ENCODE peak calls at places on chromosomes 4 and X, in five cellular contexts. T is upper lobe of left lung, L is sigmoid colon, W is upper lobe of right lung, O is K562. M is an unnamed sample.

GRCh38 chrX:2647627-2648026 is 43.5 kb upstream of the CD99 start:
- DNase-seq in W (no peak), O (no peak), L (no peak), T (no peak), M (no peak)

GRCh38 chrX:102858826-102859627 is 78.0 kb upstream of the RAB40AL start:
- DNase-seq in L (no peak), W (no peak), O (no peak), T (no peak), M (no peak)

GRCh38 chr4:5215321-5215720 is 164.0 kb downstream of the STK32B start:
- DNase-seq in W (no peak), O (no peak), L (no peak), T (no peak), M (no peak)

GRCh38 chr4:114320126-114320525 is 278.5 kb upstream of the UGT8 start:
- DNase-seq in L (no peak), W (no peak), T (no peak), O (no peak), M (no peak)

GRCh38 chr4:62548108-62548524 is 1348.0 kb downstream of the ADGRL3 start:
- DNase-seq in O (no peak), T (no peak), W (no peak), L (no peak), M (no peak)

GRCh38 chr4:93139118-93139517 is 689.4 kb upstream of the ATOH1 start:
- DNase-seq in O (no peak), W (no peak), L (no peak), T (no peak), M (no peak)

GRCh38 chrX:120308959-120309872 is 2.0 kb downstream of the TMEM255A start:
- DNase-seq in L (peak; percentile 79), W (peak; percentile 82), O (no peak), T (peak; percentile 75), M (no peak)

GRCh38 chrX:39560285-39560684 is 537.5 kb downstream of the BCOR start:
- DNase-seq in O (no peak), L (no peak), T (no peak), W (no peak), M (no peak)

GRCh38 chr4:73864973-73865372 is 4.2 kb upstream of the CXCL1 start:
- DNase-seq in W (no peak), L (no peak), T (no peak), O (no peak), M (no peak)

GRCh38 chr4:67531349-67531748 is 14.0 kb downstream of the CENPC start:
- DNase-seq in O (no peak), L (no peak), T (no peak), W (no peak), M (no peak)

GRCh38 chr4:48047421-48047844 is 30.9 kb downstream of the NIPAL1 start:
- DNase-seq in T (no peak), W (no peak), L (no peak), O (no peak), M (no peak)

DNA sequence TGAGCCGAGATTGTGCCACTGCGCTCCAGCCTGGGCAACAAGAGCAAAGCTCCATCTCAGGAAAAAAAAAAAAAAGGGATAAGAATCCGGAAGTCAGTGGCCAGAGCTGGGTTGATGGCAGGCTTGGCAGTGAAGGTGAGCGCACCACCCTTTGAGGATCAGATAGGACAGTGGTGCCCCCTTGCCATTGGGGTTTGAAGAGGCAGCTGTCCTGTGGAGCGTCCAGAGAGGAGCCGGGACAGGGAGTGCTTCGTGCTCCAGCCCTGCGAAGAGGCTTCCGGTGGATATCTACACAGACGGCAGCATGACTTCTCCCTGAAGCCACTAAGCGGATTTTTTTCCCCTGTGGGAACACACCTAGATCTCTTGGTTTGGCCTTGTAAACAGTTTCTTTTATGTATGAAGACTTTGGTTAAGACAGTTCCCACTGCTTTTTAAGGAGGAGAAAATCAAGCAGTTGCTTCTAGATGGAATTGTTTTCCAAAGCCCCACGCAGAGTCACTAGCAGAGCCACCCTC is 6.5 kb downstream of the TBC1D14 start:
- DNase-seq in W (no peak), T (no peak), L (peak; percentile 50), O (no peak), M (no peak)
- H3K27ac ChIP-seq in W (peak overlapping the region; percentile 85), T (peak overlapping the region; percentile 88), L (no peak overlapping the region), O (peak overlapping the region; percentile 97), M (no peak overlapping the region)

DNA sequence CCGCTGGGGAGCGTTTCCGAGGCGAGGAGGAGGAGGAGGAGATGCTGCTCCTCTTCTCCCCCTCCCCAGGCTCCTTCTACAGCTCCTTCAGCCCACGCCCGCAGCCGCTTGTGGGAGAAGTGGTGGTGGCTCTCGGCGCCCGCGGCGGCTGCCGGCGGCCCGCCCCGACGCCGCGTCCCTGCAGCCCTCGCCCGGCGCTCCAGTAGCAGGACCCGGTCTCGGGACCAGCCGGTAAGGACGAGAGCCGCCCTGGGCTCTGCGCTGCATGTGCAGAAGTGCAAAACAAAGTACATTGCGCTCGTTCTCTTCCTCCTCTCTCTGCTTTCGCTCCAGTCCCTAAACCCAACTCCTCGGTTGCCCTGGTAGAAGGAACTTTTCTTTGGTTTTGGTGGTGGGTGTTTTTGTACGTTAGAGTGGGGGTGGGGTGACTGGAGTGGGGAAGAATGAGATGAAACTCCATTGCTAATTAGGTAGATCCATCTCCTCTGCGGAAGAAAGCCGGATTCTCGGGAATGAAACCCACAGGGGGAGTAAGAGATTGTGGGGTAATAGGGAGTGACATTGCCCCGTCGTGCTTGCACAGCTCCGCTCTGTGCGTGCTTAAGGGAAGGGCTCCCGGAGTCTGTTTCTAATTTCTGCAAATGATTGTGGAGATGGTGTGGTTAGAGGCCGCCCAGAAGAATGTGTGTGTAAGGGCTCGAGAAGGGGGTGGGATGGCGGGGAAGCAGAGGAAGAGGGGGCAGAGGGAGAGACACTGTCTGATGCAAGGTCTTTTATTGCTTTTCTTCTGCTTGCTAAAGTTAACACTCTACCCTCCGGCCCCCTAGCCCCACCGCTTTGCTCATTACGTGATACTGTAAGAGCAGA is 677 bp downstream of the PTPN13 start:
- DNase-seq in L (peak; percentile 69), O (peak; percentile 5), W (peak; percentile 67), T (peak; percentile 25), M (peak; percentile 77)
- TF ChIP-seq CTCF in L (no peak), O (no peak), W (no peak), T (no peak), M (no peak)

GRCh38 chr4:1883583-1883982 is 12.4 kb downstream of the NSD2 start:
- DNase-seq in W (no peak), L (no peak), T (no peak), O (peak; percentile 56), M (no peak)

GRCh38 chr4:1882850-1883271 is 11.7 kb downstream of the NSD2 start:
- DNase-seq in L (no peak), W (no peak), T (no peak), O (peak; percentile 86), M (no peak)

GRCh38 chr4:1879491-1879890 is 8.3 kb downstream of the NSD2 start:
- DNase-seq in W (no peak), L (no peak), O (no peak), T (no peak), M (no peak)

GRCh38 chr4:1881709-1882108 is 10.5 kb downstream of the NSD2 start:
- DNase-seq in W (no peak), T (no peak), O (peak; percentile 50), L (no peak), M (no peak)

DNA sequence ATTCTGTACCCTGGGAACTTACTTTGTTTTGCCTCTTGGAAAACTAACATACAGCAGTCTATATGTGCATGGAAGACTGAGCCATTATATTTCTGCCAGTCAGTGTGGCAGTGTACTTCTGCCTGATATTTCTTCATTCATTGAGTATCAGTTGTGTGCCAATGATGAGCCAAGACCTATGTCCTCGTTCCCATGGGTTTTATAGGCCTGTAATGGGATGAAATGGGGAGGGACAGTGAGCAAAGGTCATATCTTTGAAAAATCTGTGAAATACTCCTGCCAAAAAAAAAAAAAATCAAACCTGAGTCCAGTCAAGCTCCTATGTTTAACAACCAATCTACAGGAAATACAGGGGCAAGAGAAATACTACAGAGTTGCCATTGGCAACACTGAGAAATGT is 9.1 kb downstream of the NSD2 start:
- DNase-seq in O (no peak), T (no peak), L (no peak), W (no peak), M (no peak)
- H3K27ac ChIP-seq in O (peak overlapping the region; percentile 39), T (no peak overlapping the region), L (no peak overlapping the region), W (no peak overlapping the region), M (no peak overlapping the region)

DNA sequence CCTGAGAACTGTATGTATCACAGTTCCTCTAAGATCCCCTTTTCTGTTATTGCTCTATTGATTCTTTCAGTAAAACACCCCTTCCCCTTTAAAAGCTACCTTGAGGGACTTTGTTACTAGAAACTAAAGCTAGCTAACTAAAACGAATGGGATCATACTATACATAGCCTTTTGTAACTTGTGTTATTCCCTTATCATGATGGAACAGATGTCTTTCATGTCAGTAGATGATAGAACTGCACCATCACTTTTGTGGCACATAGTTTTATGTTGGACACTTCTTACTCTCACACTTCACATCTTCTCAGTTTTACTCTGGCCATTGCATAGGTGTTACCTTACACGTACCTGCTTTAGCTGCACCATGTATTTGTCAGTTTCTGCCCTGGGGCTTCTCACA is 46.6 kb upstream of the PGRMC2 start:
- DNase-seq in W (no peak), O (peak; percentile 46), L (no peak), T (no peak), M (no peak)
- TF ChIP-seq CTCF in W (no peak), O (no peak), L (no peak), T (no peak), M (no peak)

DNA sequence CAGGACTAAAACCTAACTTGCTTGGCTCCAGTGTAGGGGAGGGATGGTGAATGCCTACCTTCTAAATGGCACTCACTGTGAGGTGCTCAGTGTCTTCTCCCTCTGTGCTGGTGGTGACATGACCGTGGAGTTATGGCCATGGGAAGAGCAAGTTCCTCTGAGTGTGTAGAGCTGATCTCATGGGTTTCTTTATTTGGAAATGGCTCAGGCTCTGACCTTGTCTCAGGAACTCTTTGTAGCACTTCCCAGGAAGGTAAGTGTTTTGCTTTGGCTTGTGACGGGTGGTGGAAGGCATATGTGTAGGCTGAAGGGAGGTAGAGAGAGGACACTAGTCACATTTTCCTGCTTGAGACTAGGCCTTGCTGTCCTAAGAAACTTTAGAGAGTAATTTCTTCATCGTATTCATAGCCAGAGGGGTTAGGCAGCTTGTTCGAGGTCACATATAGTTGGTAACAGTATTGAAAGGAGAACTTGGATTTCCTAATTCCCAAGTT is 6.5 kb downstream of the MSN start:
- DNase-seq in O (no peak), T (no peak), L (no peak), W (no peak), M (no peak)
- H3K27ac ChIP-seq in O (peak overlapping the region; percentile 42), T (peak overlapping the region; percentile 98), L (peak overlapping the region; percentile 71), W (peak overlapping the region; percentile 51), M (peak overlapping the region; percentile 50)

DNA sequence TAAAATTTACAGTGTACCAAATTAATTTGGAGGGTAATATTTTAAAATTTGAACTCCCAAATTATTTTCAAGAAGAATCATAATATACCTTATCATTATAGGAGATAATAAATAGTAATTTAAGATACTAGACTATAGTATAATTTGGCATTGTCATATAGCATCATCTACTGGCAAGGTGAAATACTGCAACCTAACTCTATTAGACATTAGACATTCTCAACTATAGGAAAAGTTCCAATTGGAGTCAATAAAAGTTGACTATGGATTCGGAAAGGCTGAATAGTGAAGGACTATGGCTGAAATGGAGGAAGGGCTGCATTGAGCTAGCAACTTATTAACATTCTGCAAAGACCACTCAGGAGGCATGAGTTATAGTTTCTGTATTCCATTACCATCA is 113.0 kb downstream of the PRDM5 start:
- DNase-seq in T (no peak), W (no peak), L (no peak), O (no peak), M (no peak)
- TF ChIP-seq CTCF in T (peak; percentile 7), W (peak; percentile 27), L (no peak), O (no peak), M (no peak)